ENCODE peak calls at places on chromosome 18, in six cellular contexts. Z is H9, C is neuronal stem cell, L is IMR-90, X is H1, W is mesenchymal stem cell. G is an unnamed sample.

GRCh38 chr18:54162431-54162830 is 62.0 kb downstream of the MBD2 start:
- DNase-seq in Z (no peak), C (no peak), L (peak; percentile 78), X (no peak), W (peak; percentile 38), G (peak; percentile 66)

GRCh38 chr18:53033128-53033527 is 693.1 kb downstream of the DCC start:
- DNase-seq in Z (no peak), C (no peak), L (no peak), X (no peak), W (no peak), G (no peak)

GRCh38 chr18:21073180-21073579 is 38.4 kb downstream of the ROCK1 start:
- DNase-seq in Z (no peak), C (no peak), L (no peak), X (no peak), W (no peak), G (no peak)

GRCh38 chr18:75915941-75916640 is 488.6 kb upstream of the SMIM21 start:
- DNase-seq in Z (peak; percentile 89), C (peak; percentile 84), L (no peak), X (peak; percentile 94), W (no peak), G (no peak)

GRCh38 chr18:63818212-63818611 is 43.0 kb downstream of the SERPINB7 start:
- DNase-seq in Z (no peak), C (no peak), L (no peak), X (no peak), W (no peak), G (no peak)

GRCh38 chr18:45464619-45465018 is 150.7 kb upstream of the SLC14A2 start:
- DNase-seq in Z (no peak), C (no peak), L (no peak), X (no peak), W (no peak), G (no peak)

GRCh38 chr18:68991281-68991680 is 193.4 kb downstream of the CCDC102B start:
- DNase-seq in Z (no peak), C (no peak), L (peak; percentile 53), X (no peak), W (peak; percentile 11), G (no peak)

GRCh38 chr18:22846088-22846683 is 86.9 kb upstream of the RBBP8 start:
- DNase-seq in Z (no peak), C (no peak), L (peak; percentile 25), X (no peak), W (peak; percentile 15), G (peak; percentile 39)

GRCh38 chr18:54119524-54120019 is 104.9 kb downstream of the MBD2 start:
- DNase-seq in Z (peak; percentile 44), C (peak; percentile 44), L (peak; percentile 59), X (peak; percentile 54), W (peak; percentile 60), G (peak; percentile 82)

GRCh38 chr18:8795586-8795985 is 90.2 kb downstream of the MTCL1 start:
- DNase-seq in Z (no peak), C (no peak), L (no peak), X (no peak), W (no peak), G (no peak)

GRCh38 chr18:8800041-8800441 is 94.7 kb downstream of the MTCL1 start:
- DNase-seq in Z (no peak), C (no peak), L (peak; percentile 89), X (no peak), W (no peak), G (no peak)

GRCh38 chr18:8799593-8799992 is 94.2 kb downstream of the MTCL1 start:
- DNase-seq in Z (no peak), C (no peak), L (peak; percentile 63), X (no peak), W (no peak), G (no peak)

GRCh38 chr18:8798996-8799395 is 93.6 kb downstream of the MTCL1 start:
- DNase-seq in Z (no peak), C (no peak), L (no peak), X (no peak), W (peak; percentile 46), G (no peak)

DNA sequence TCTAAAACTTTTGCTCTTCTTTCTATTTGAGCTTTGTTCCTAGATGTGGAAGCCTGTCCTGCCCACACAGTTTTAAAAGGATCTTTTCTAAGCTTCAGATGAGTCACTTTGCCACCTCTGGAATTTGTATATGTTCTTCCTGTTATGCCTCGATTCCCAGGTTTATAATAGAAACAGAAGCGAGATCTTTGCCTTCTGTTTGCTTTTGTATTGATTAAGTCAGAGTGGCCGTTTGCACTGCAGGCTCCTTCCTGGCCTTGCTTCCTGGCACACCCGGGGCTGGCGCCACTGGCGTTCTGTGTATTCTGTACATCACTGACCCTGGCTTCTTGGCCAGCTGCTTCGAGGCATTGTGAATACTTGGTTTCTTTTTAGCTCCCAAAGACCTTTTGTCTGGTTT is 91.8 kb downstream of the MTCL1 start:
- DNase-seq in Z (no peak), C (no peak), L (peak; percentile 70), X (no peak), W (peak; percentile 52), G (no peak)
- H3K4me1 ChIP-seq in Z (peaks cover 22% of the 10 kb centered on the region), C (peaks cover 37% of the 10 kb centered on the region), L (peaks cover 53% of the 10 kb centered on the region), X (peaks cover 11% of the 10 kb centered on the region), W (peaks cover 50% of the 10 kb centered on the region), G (peaks cover 21% of the 10 kb centered on the region)

GRCh38 chr18:10055125-10055750 is 141.4 kb downstream of the VAPA start:
- DNase-seq in Z (no peak), C (no peak), L (no peak), X (no peak), W (no peak), G (no peak)

GRCh38 chr18:10056506-10056905 is 142.7 kb downstream of the VAPA start:
- DNase-seq in Z (no peak), C (no peak), L (no peak), X (no peak), W (no peak), G (no peak)

GRCh38 chr18:10057808-10058791 is 144.3 kb downstream of the VAPA start:
- DNase-seq in Z (no peak), C (no peak), L (peak; percentile 84), X (no peak), W (peak; percentile 81), G (peak; percentile 38)

GRCh38 chr18:10059610-10060468 is 146.0 kb downstream of the VAPA start:
- DNase-seq in Z (no peak), C (no peak), L (peak; percentile 18), X (no peak), W (no peak), G (no peak)

DNA sequence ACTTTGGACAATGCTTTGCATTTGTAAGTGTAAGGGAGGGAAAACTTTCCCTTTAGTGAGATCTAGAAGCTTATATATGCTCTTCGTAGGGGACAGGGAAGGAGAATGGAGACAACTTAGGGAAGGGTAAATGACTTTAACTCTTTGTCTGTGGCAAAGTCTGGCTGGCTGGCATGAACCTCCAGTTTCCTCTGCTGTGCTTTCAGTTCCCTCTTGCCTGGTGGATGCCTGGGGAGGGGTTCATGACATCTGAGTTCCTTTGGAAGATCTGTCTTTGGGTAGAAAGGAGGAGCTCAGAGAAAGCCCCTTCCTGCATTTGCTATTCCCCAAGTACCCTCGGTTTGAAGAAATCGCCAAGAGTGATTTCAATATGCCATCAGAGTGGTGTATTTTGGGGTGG is 143.6 kb downstream of the VAPA start:
- DNase-seq in Z (no peak), C (no peak), L (no peak), X (no peak), W (no peak), G (no peak)
- H3K14ac ChIP-seq in Z (no peak overlapping the region), C (no peak overlapping the region), L (peak overlapping the region; percentile 88), X (no peak overlapping the region), W (no peak overlapping the region), G (no peak overlapping the region)

GRCh38 chr18:32095571-32096229 is 4.0 kb downstream of the RNF138 start:
- DNase-seq in Z (no peak), C (no peak), L (no peak), X (no peak), W (no peak), G (no peak)
- H3K4me1 ChIP-seq in Z (no peaks in the 10 kb centered on the region), C (peaks cover 2% of the 10 kb centered on the region), L (no peaks in the 10 kb centered on the region), X (no peaks in the 10 kb centered on the region), W (peaks cover 5% of the 10 kb centered on the region), G (no peaks in the 10 kb centered on the region)

DNA sequence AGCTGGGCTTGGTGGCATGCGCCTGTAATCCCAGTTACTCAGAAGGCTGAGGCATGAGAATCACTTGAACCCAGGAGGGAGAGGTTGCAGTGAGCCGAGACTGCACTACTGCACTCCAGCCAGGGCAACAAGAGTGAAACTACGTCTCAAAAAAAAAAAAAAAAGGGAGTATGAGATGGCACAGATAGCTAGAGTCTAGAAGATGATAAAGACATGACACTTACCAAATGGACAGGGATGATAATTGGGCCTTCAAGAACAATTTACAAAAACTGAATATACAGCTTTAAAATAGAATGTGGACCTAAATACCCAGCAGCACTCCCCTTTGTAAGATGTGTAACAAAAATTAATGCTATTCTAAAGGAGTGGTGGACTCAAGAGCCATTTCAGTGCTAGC is 2.7 kb downstream of the METTL4 start:
- DNase-seq in Z (no peak), C (no peak), L (no peak), X (no peak), W (no peak), G (no peak)
- H3K14ac ChIP-seq in Z (no peak overlapping the region), C (no peak overlapping the region), L (no peak overlapping the region), X (no peak overlapping the region), W (no peak overlapping the region), G (no peak overlapping the region)

GRCh38 chr18:12013186-12013916 is 32.0 kb downstream of the IMPA2 start:
- DNase-seq in Z (no peak), C (peak; percentile 31), L (no peak), X (no peak), W (no peak), G (no peak)
- H3K4me1 ChIP-seq in Z (no peaks in the 10 kb centered on the region), C (peaks cover 7% of the 10 kb centered on the region), L (peaks cover 21% of the 10 kb centered on the region), X (no peaks in the 10 kb centered on the region), W (peaks cover 39% of the 10 kb centered on the region), G (peaks cover 2% of the 10 kb centered on the region)

GRCh38 chr18:79476918-79477685 is 81.4 kb downstream of the NFATC1 start:
- DNase-seq in Z (no peak), C (no peak), L (no peak), X (no peak), W (no peak), G (no peak)
- H3K14ac ChIP-seq in Z (no peak overlapping the region), C (no peak overlapping the region), L (no peak overlapping the region), X (no peak overlapping the region), W (no peak overlapping the region), G (no peak overlapping the region)

GRCh38 chr18:36762074-36762473 is 66.7 kb downstream of the TPGS2 start:
- DNase-seq in Z (no peak), C (no peak), L (peak; percentile 54), X (no peak), W (no peak), G (no peak)

GRCh38 chr18:36758623-36759022 is 70.2 kb downstream of the TPGS2 start:
- DNase-seq in Z (no peak), C (no peak), L (peak; percentile 6), X (no peak), W (no peak), G (no peak)

GRCh38 chr18:36760598-36760997 is 68.2 kb downstream of the TPGS2 start:
- DNase-seq in Z (no peak), C (no peak), L (no peak), X (no peak), W (no peak), G (no peak)

GRCh38 chr18:36759167-36759776 is 69.5 kb downstream of the TPGS2 start:
- DNase-seq in Z (no peak), C (no peak), L (no peak), X (no peak), W (no peak), G (no peak)

GRCh38 chr18:36761186-36761698 is 67.6 kb downstream of the TPGS2 start:
- DNase-seq in Z (no peak), C (no peak), L (no peak), X (no peak), W (no peak), G (no peak)
- H3K4me1 ChIP-seq in Z (no peaks in the 10 kb centered on the region), C (no peaks in the 10 kb centered on the region), L (peaks cover 14% of the 10 kb centered on the region), X (no peaks in the 10 kb centered on the region), W (peaks cover 4% of the 10 kb centered on the region), G (no peaks in the 10 kb centered on the region)